ENCODE peak calls at places on chromosomes 7 and 10, in seven cellular contexts. One of them, this sample, is unnamed.

GRCh38 chr10:73953665-73954064 is 42.7 kb downstream of the PLAU start:
- DNase-seq in DND-41: peak
- DNase-seq in naive thymus-derived CD4-positive, alpha-beta T cell: no peak
- DNase-seq in H1: no peak
- DNase-seq in mammary epithelial cell: peak
- DNase-seq in breast epithelium: no peak
- DNase-seq in astrocyte of the cerebellum: peak
- DNase-seq in this sample: peak

GRCh38 chr7:16433568-16434122 is 12.3 kb upstream of the CRPPA start:
- DNase-seq in DND-41: no peak
- DNase-seq in naive thymus-derived CD4-positive, alpha-beta T cell: no peak
- DNase-seq in H1: no peak
- DNase-seq in mammary epithelial cell: no peak
- DNase-seq in breast epithelium: no peak
- DNase-seq in astrocyte of the cerebellum: no peak
- DNase-seq in this sample: no peak

GRCh38 chr10:30873408-30873807 is 158.3 kb downstream of the ZNF438 start:
- DNase-seq in DND-41: no peak
- DNase-seq in naive thymus-derived CD4-positive, alpha-beta T cell: no peak
- DNase-seq in H1: no peak
- DNase-seq in mammary epithelial cell: no peak
- DNase-seq in breast epithelium: no peak
- DNase-seq in astrocyte of the cerebellum: no peak
- DNase-seq in this sample: no peak

GRCh38 chr10:22280078-22280477 is 36.1 kb upstream of the COMMD3 start:
- DNase-seq in DND-41: no peak
- DNase-seq in naive thymus-derived CD4-positive, alpha-beta T cell: no peak
- DNase-seq in H1: no peak
- DNase-seq in mammary epithelial cell: no peak
- DNase-seq in breast epithelium: no peak
- DNase-seq in astrocyte of the cerebellum: no peak
- DNase-seq in this sample: no peak

GRCh38 chr10:124647421-124648130 is 96.6 kb downstream of the FAM53B start:
- DNase-seq in DND-41: peak
- DNase-seq in naive thymus-derived CD4-positive, alpha-beta T cell: peak
- DNase-seq in H1: no peak
- DNase-seq in mammary epithelial cell: peak
- DNase-seq in breast epithelium: no peak
- DNase-seq in astrocyte of the cerebellum: no peak
- DNase-seq in this sample: peak

GRCh38 chr10:88150338-88150737 is 286.9 kb downstream of the PTEN start:
- DNase-seq in DND-41: no peak
- DNase-seq in naive thymus-derived CD4-positive, alpha-beta T cell: no peak
- DNase-seq in H1: no peak
- DNase-seq in mammary epithelial cell: peak
- DNase-seq in breast epithelium: no peak
- DNase-seq in astrocyte of the cerebellum: no peak
- DNase-seq in this sample: no peak

GRCh38 chr7:74483402-74484336 is 30.0 kb downstream of the GTF2IRD1 start:
- DNase-seq in DND-41: no peak
- DNase-seq in naive thymus-derived CD4-positive, alpha-beta T cell: no peak
- DNase-seq in H1: no peak
- DNase-seq in mammary epithelial cell: peak
- DNase-seq in breast epithelium: no peak
- DNase-seq in astrocyte of the cerebellum: no peak
- DNase-seq in this sample: no peak

GRCh38 chr7:149097088-149097487 is 6.6 kb upstream of the ZNF786 start:
- DNase-seq in DND-41: no peak
- DNase-seq in naive thymus-derived CD4-positive, alpha-beta T cell: no peak
- DNase-seq in H1: no peak
- DNase-seq in mammary epithelial cell: no peak
- DNase-seq in breast epithelium: no peak
- DNase-seq in astrocyte of the cerebellum: no peak
- DNase-seq in this sample: no peak

GRCh38 chr10:78959217-78959616 is 109.5 kb upstream of the ZMIZ1 start:
- DNase-seq in DND-41: no peak
- DNase-seq in naive thymus-derived CD4-positive, alpha-beta T cell: no peak
- DNase-seq in H1: no peak
- DNase-seq in mammary epithelial cell: no peak
- DNase-seq in breast epithelium: no peak
- DNase-seq in astrocyte of the cerebellum: no peak
- DNase-seq in this sample: no peak

GRCh38 chr7:74148491-74148890 is 25.7 kb upstream of the EIF4H start:
- DNase-seq in DND-41: no peak
- DNase-seq in naive thymus-derived CD4-positive, alpha-beta T cell: no peak
- DNase-seq in H1: no peak
- DNase-seq in mammary epithelial cell: no peak
- DNase-seq in breast epithelium: no peak
- DNase-seq in astrocyte of the cerebellum: no peak
- DNase-seq in this sample: no peak

GRCh38 chr7:128167316-128167691 is 73.8 kb upstream of the LEP start:
- DNase-seq in DND-41: no peak
- DNase-seq in naive thymus-derived CD4-positive, alpha-beta T cell: no peak
- DNase-seq in H1: no peak
- DNase-seq in mammary epithelial cell: peak
- DNase-seq in breast epithelium: no peak
- DNase-seq in astrocyte of the cerebellum: peak
- DNase-seq in this sample: no peak

DNA sequence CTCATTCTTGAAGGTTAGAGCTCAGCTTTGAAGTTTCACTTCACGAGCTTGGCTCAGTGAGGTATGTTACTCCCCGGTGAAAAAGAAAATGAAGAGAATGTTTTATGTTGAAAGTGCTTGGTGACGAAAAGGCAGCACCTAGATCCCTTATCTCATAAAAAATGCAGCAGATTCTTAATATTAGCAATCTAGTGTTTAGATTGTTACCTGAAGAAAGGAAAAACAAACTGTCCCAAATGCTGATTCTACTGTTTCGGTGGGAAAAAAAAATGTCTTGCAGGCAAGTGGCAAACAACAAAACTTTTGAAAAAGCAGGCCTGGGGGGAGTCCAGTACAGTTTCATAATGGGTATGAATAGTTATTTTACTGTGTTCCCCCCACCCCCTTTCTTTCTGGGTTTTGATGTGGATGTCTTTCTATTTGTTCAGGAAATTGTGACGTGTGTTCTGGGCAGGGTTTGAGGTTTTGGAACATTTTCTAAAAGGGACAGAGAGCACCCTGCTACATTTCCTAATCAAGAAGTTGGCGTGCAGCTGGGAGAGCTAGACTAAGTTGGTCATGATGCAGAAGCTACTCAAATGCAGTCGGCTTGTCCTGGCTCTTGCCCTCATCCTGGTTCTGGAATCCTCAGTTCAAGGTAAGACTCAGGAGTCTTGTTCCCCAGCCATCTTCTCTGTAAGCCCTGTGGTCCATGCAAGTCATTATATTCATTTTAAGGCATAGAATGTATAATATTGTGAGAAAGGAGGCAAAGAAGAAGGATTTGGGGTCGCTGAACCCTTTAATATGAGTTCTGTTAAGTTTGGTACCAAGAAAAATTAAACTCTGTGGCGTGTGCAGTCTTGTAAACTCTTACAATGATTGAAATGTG is at the start of gene SRGN:
- DNase-seq in DND-41: peak
- DNase-seq in naive thymus-derived CD4-positive, alpha-beta T cell: peak
- DNase-seq in H1: no peak
- DNase-seq in mammary epithelial cell: peak
- DNase-seq in breast epithelium: peak
- DNase-seq in astrocyte of the cerebellum: no peak
- DNase-seq in this sample: peak
- H3K4me3 ChIP-seq in DND-41: no peak
- H3K4me3 ChIP-seq in naive thymus-derived CD4-positive, alpha-beta T cell: peak
- H3K4me3 ChIP-seq in H1: no peak
- H3K4me3 ChIP-seq in mammary epithelial cell: peak
- H3K4me3 ChIP-seq in breast epithelium: peak
- H3K4me3 ChIP-seq in astrocyte of the cerebellum: peak
- H3K4me3 ChIP-seq in this sample: peak

DNA sequence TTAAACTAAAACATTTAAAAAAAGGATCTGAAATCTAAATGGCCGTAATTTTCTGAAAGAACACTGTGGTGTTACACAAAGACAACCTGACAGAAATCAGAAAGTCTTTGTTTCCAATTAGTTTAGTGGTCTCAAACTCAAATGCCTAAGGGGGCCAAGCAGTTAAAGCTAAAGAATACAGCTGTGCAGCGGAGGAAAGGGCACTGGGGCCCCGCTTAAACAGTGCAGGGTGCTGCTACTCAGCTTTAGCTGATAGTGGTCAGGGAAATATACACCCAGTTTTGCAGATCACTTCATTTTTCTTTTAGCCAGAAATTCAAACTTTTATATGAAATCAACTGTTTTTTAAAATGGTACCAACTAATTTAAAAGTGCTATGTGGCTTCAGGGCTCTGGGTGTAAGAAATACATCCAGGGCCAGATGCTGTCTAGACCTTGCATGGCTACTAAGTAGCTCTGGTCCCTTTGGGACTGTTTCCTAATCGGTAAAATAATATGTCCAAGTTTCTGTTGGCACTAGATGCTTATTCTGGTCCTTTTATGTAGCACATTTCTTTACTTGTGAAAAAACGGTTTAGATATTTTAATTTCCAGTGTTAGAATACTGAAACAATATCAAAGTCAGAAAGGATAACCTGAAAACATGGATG is 161.8 kb upstream of the LAMB4 start:
- DNase-seq in DND-41: no peak
- DNase-seq in naive thymus-derived CD4-positive, alpha-beta T cell: no peak
- DNase-seq in H1: no peak
- DNase-seq in mammary epithelial cell: no peak
- DNase-seq in breast epithelium: no peak
- DNase-seq in astrocyte of the cerebellum: no peak
- DNase-seq in this sample: no peak
- H3K4me3 ChIP-seq in DND-41: no peak
- H3K4me3 ChIP-seq in naive thymus-derived CD4-positive, alpha-beta T cell: no peak
- H3K4me3 ChIP-seq in H1: no peak
- H3K4me3 ChIP-seq in mammary epithelial cell: no peak
- H3K4me3 ChIP-seq in breast epithelium: no peak
- H3K4me3 ChIP-seq in astrocyte of the cerebellum: no peak
- H3K4me3 ChIP-seq in this sample: no peak

DNA sequence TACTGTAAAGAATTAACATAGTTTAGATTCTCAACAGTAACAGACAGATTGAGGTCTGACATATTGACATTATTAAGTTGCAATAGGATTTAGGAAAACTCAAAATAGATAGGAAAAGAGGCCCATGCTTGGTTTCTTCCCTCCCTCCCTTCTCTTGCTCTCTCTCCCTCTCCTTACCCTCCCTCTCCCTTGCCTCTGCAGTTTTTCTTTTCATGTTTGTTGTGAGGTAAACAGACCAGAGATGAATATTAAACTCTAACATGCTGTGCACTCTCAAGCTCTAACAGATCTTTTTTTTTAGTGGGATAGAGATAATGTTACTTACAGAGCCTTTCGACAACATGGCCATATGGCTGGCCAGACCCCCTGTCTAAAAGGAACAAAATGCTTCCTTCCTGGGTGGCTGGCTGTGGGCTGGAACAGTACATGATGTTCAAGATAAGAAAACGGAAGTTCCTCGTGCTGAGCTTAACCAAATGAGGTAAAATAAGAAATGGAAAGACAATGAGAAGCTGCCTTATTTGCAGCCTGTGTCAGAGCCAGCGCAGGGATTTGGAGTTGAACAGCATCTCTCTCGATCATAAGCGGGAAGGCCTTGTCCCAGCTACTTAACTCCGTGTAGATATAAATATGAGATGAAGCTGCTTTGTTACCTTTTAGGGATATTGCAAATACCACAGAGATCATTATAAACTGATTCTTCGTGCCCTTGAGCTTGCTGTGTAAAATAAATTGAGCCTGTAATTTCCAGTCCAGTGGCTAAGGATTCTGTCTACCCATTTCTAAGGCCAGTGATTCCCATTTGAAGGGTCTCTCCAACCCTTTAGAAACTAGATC is 391.9 kb upstream of the NPVF start:
- DNase-seq in DND-41: peak
- DNase-seq in naive thymus-derived CD4-positive, alpha-beta T cell: peak
- DNase-seq in H1: no peak
- DNase-seq in mammary epithelial cell: no peak
- DNase-seq in breast epithelium: peak
- DNase-seq in astrocyte of the cerebellum: no peak
- DNase-seq in this sample: no peak
- H3K4me3 ChIP-seq in DND-41: no peak
- H3K4me3 ChIP-seq in naive thymus-derived CD4-positive, alpha-beta T cell: peak
- H3K4me3 ChIP-seq in H1: no peak
- H3K4me3 ChIP-seq in mammary epithelial cell: no peak
- H3K4me3 ChIP-seq in breast epithelium: no peak
- H3K4me3 ChIP-seq in astrocyte of the cerebellum: no peak
- H3K4me3 ChIP-seq in this sample: no peak

GRCh38 chr10:95809370-95810197 is 53.6 kb downstream of the ENTPD1 start:
- DNase-seq in DND-41: peak
- DNase-seq in naive thymus-derived CD4-positive, alpha-beta T cell: no peak
- DNase-seq in H1: no peak
- DNase-seq in mammary epithelial cell: no peak
- DNase-seq in breast epithelium: no peak
- DNase-seq in astrocyte of the cerebellum: no peak
- DNase-seq in this sample: no peak

GRCh38 chr10:95815133-95815532 is 59.2 kb downstream of the ENTPD1 start:
- DNase-seq in DND-41: no peak
- DNase-seq in naive thymus-derived CD4-positive, alpha-beta T cell: no peak
- DNase-seq in H1: no peak
- DNase-seq in mammary epithelial cell: no peak
- DNase-seq in breast epithelium: no peak
- DNase-seq in astrocyte of the cerebellum: no peak
- DNase-seq in this sample: no peak

GRCh38 chr10:95814011-95814727 is 58.2 kb downstream of the ENTPD1 start:
- DNase-seq in DND-41: no peak
- DNase-seq in naive thymus-derived CD4-positive, alpha-beta T cell: no peak
- DNase-seq in H1: no peak
- DNase-seq in mammary epithelial cell: peak
- DNase-seq in breast epithelium: no peak
- DNase-seq in astrocyte of the cerebellum: peak
- DNase-seq in this sample: no peak

GRCh38 chr10:95815701-95816100 is 59.7 kb downstream of the ENTPD1 start:
- DNase-seq in DND-41: no peak
- DNase-seq in naive thymus-derived CD4-positive, alpha-beta T cell: no peak
- DNase-seq in H1: no peak
- DNase-seq in mammary epithelial cell: no peak
- DNase-seq in breast epithelium: no peak
- DNase-seq in astrocyte of the cerebellum: no peak
- DNase-seq in this sample: no peak

DNA sequence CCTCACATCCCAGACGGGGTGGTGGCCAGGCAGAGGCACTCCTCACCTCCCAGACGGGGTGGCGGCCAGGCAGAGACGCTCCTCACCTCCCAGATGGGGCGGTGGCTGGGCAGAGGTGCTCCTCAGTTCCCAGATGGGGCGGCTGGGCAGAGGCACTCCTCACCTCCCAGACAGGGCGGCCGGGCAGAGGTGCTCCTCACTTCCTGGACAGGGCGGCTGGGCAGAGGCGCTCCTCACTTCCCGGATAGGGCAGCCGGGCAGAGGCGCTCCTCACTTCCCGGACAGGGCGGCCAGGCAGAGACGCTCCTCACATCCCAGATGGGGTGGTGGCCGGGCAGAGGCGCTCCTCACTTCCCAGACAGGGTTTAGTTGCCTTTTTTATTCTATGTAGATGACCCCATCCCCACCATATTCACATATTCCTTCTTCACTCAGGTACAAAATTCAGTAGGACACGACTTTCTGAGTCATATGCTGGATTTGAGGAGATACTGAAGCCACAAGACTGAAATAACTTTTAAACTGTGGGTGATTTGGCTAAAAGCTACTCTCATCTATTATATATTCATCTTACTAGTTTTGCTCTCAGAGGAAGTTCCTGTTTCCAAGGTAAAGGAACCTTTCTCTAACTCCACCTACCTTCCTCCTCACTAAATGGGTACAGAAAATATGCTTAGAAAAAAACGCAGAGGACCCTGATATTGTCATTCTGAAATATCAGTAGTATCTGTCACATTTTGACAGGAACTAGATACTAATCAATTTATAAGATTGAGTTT is 54.4 kb downstream of the ENTPD1 start:
- DNase-seq in DND-41: peak
- DNase-seq in naive thymus-derived CD4-positive, alpha-beta T cell: no peak
- DNase-seq in H1: no peak
- DNase-seq in mammary epithelial cell: no peak
- DNase-seq in breast epithelium: no peak
- DNase-seq in astrocyte of the cerebellum: no peak
- DNase-seq in this sample: no peak
- H3K4me3 ChIP-seq in DND-41: no peak
- H3K4me3 ChIP-seq in naive thymus-derived CD4-positive, alpha-beta T cell: no peak
- H3K4me3 ChIP-seq in H1: no peak
- H3K4me3 ChIP-seq in mammary epithelial cell: no peak
- H3K4me3 ChIP-seq in breast epithelium: no peak
- H3K4me3 ChIP-seq in astrocyte of the cerebellum: no peak
- H3K4me3 ChIP-seq in this sample: no peak

This sample was measured in lung.